ENCODE peak calls at places on chromosomes 1 and 21, in five cellular contexts. S is omental fat pad; J is AG04450; Y is endothelial cell; A is CD8-positive, alpha-beta T cell. B is an unnamed sample.

GRCh38 chr21:43644609-43645008 is 14.7 kb downstream of the HSF2BP start:
- DNase-seq in S (no peak), J (no peak), Y (no peak), A (no peak), B (no peak)

GRCh38 chr1:160953030-160953429 is 1.6 kb downstream of the ITLN2 start:
- DNase-seq in S (no peak), J (no peak), Y (no peak), A (no peak), B (no peak)

GRCh38 chr1:10968411-10968826 is 44.0 kb upstream of the TARDBP start:
- DNase-seq in S (no peak), J (no peak), Y (no peak), A (no peak), B (no peak)

GRCh38 chr1:177975588-177976495 is 6.0 kb upstream of the SEC16B start:
- DNase-seq in S (no peak), J (no peak), Y (no peak), A (no peak), B (no peak)

GRCh38 chr1:221451741-221452140 is 290.1 kb downstream of the DUSP10 start:
- DNase-seq in S (no peak), J (no peak), Y (no peak), A (no peak), B (no peak)

GRCh38 chr1:185409763-185410528 is 92.9 kb upstream of the IVNS1ABP start:
- DNase-seq in S (no peak), J (no peak), Y (no peak), A (no peak), B (no peak)

GRCh38 chr21:39084073-39084472 is 99.2 kb downstream of the PSMG1 start:
- DNase-seq in S (no peak), J (no peak), Y (no peak), A (no peak), B (no peak)

GRCh38 chr1:94883688-94884087 is 43.2 kb downstream of the CNN3 start:
- DNase-seq in S (no peak), J (no peak), Y (no peak), A (no peak), B (no peak)

GRCh38 chr1:38005195-38006007 is at the start of gene FHL3:
- DNase-seq in S (no peak), J (no peak), Y (peak), A (no peak), B (peak)

GRCh38 chr1:38009841-38010180 is 2.7 kb upstream of the UTP11 start:
- DNase-seq in S (no peak), J (no peak), Y (no peak), A (no peak), B (no peak)

GRCh38 chr1:38006008-38006828 is 904 bp upstream of the FHL3 start:
- DNase-seq in S (no peak), J (no peak), Y (no peak), A (no peak), B (no peak)

GRCh38 chr1:38013027-38013588 is 574 bp downstream of the UTP11 start:
- DNase-seq in S (no peak), J (no peak), Y (no peak), A (no peak), B (no peak)

GRCh38 chr1:38009088-38009840 is 3.3 kb upstream of the UTP11 start:
- DNase-seq in S (no peak), J (no peak), Y (no peak), A (peak), B (no peak)
- TF ChIP-seq CTCF in S (no peak), J (no peak), Y (no peak), A (no peak), B (no peak)

DNA sequence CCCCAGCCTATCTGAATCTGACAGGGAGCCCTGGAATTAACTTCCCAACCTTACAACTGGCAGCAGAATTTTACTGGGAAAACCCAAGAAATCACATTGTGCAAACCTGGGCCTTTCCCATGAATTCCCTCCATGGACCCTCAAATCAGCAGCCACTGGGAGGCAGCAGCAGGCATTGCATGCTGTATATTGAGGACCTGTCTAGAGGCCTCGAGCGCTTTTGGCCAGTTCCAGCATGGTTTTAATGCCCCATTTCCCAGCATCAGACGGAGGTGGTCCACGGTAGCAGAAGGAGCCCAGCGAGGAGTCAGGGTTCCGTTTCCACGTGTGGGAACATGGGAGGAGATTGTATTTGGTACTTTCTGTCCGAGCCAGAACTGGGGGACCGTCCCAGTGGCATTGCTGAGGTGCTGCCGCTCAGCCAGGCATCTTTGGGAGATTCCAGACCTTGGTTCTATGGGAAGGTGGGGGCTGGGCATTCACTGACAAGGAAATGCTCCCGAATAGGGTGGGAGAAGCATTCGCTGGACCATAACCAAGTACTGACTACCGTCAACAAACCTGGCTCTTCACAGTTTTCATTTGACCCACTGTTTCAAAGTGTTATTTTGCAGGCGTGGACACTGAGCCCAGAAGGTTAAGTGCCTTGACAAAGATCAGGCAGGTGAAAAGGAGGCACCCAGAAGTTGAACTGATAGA is 15.9 kb downstream of the BMP8A start:
- DNase-seq in S (no peak), J (no peak), Y (peak), A (no peak), B (no peak)
- TF ChIP-seq CTCF in S (no peak), J (peak), Y (no peak), A (no peak), B (no peak)

GRCh38 chr1:219837274-219837993 is 90.9 kb downstream of the SLC30A10 start:
- DNase-seq in S (no peak), J (peak), Y (peak), A (no peak), B (no peak)
- TF ChIP-seq CTCF in S (no peak), J (peak), Y (peak), A (no peak), B (no peak)

GRCh38 chr1:15282038-15282437 is 35.0 kb downstream of the FHAD1 start:
- DNase-seq in S (no peak), J (no peak), Y (no peak), A (no peak), B (no peak)
- TF ChIP-seq CTCF in S (no peak), J (no peak), Y (no peak), A (no peak), B (no peak)

GRCh38 chr1:174114788-174115448 is 44.4 kb upstream of the RABGAP1L start:
- DNase-seq in S (no peak), J (peak), Y (peak), A (no peak), B (no peak)
- TF ChIP-seq CTCF in S (no peak), J (peak), Y (peak), A (peak), B (peak)

GRCh38 chr1:38037481-38037939 is 9.1 kb downstream of the POU3F1 start:
- DNase-seq in S (no peak), J (no peak), Y (peak), A (no peak), B (no peak)
- TF ChIP-seq CTCF in S (no peak), J (peak), Y (peak), A (no peak), B (no peak)

GRCh38 chr1:209875510-209875909 is 47.7 kb downstream of the UTP25 start:
- DNase-seq in S (no peak), J (no peak), Y (peak), A (no peak), B (no peak)
- TF ChIP-seq CTCF in S (no peak), J (peak), Y (no peak), A (no peak), B (no peak)

GRCh38 chr1:145960468-145961108 is 2.8 kb upstream of the LIX1L start:
- DNase-seq in S (no peak), J (no peak), Y (peak), A (no peak), B (peak)
- TF ChIP-seq CTCF in S (no peak), J (peak), Y (no peak), A (no peak), B (no peak)